ENCODE peak calls at places on chromosomes 11 and 22, in seven cellular contexts. J, X, O, H, Y, N and Q are unnamed samples.

GRCh38 chr22:47787501-47788227 is 1025.2 kb downstream of the TBC1D22A start:
- DNase-seq in J (no peak), X (no peak), O (no peak), H (no peak), Y (no peak), N (peak; percentile 74), Q (no peak)

GRCh38 chr11:71144736-71145135 is 107.6 kb downstream of the SHANK2 start:
- DNase-seq in J (no peak), X (no peak), O (no peak), H (no peak), Y (no peak), N (no peak), Q (no peak)

GRCh38 chr11:46373787-46374740 is 7.4 kb upstream of the MDK start:
- DNase-seq in J (no peak), X (no peak), O (no peak), H (no peak), Y (no peak), N (no peak), Q (no peak)

GRCh38 chr11:67504950-67505561 is at the start of gene PITPNM1:
- DNase-seq in J (no peak), X (no peak), O (peak; percentile 79), H (no peak), Y (peak; percentile 75), N (no peak), Q (no peak)

GRCh38 chr11:68261006-68261405 is 10.8 kb downstream of the C11orf24 start:
- DNase-seq in J (no peak), X (no peak), O (no peak), H (no peak), Y (no peak), N (no peak), Q (no peak)

GRCh38 chr11:95081412-95081811 is 8.2 kb upstream of the ENDOD1 start:
- DNase-seq in J (no peak), X (no peak), O (no peak), H (no peak), Y (peak; percentile 24), N (no peak), Q (no peak)

GRCh38 chr22:43442386-43443060 is 30.7 kb downstream of the MPPED1 start:
- DNase-seq in J (no peak), X (no peak), O (no peak), H (no peak), Y (no peak), N (no peak), Q (no peak)

GRCh38 chr11:64161037-64161436 is 4.9 kb downstream of the MACROD1 start:
- DNase-seq in J (no peak), X (no peak), O (no peak), H (no peak), Y (no peak), N (no peak), Q (no peak)

GRCh38 chr11:45060707-45061106 is 85.7 kb upstream of the PRDM11 start:
- DNase-seq in J (no peak), X (no peak), O (no peak), H (no peak), Y (no peak), N (no peak), Q (no peak)

GRCh38 chr22:46390652-46391301 is 55.3 kb downstream of the TRMU start:
- DNase-seq in J (no peak), X (no peak), O (peak; percentile 75), H (no peak), Y (no peak), N (no peak), Q (no peak)

GRCh38 chr11:76237914-76238313 is 31.6 kb upstream of the WNT11 start:
- DNase-seq in J (no peak), X (peak; percentile 48), O (no peak), H (no peak), Y (peak; percentile 85), N (no peak), Q (no peak)

GRCh38 chr11:61021661-61022212 is 50.3 kb downstream of the CD6 start:
- DNase-seq in J (no peak), X (no peak), O (peak; percentile 91), H (no peak), Y (peak; percentile 90), N (no peak), Q (no peak)

GRCh38 chr11:1827095-1827797 is 7.5 kb upstream of the SYT8 start:
- DNase-seq in J (no peak), X (no peak), O (peak; percentile 90), H (peak; percentile 8), Y (no peak), N (no peak), Q (no peak)

GRCh38 chr11:46207270-46207669 is 70.2 kb upstream of the CREB3L1 start:
- DNase-seq in J (no peak), X (no peak), O (no peak), H (no peak), Y (no peak), N (no peak), Q (no peak)

GRCh38 chr11:131179867-131180266 is 190.5 kb upstream of the NTM start:
- DNase-seq in J (peak; percentile 52), X (no peak), O (no peak), H (no peak), Y (peak; percentile 34), N (no peak), Q (no peak)

GRCh38 chr11:22657101-22657694 is 9.2 kb upstream of the GAS2 start:
- DNase-seq in J (no peak), X (no peak), O (no peak), H (no peak), Y (peak; percentile 35), N (no peak), Q (no peak)

GRCh38 chr22:42929838-42930155 is 72.7 kb upstream of the ARFGAP3 start:
- DNase-seq in J (no peak), X (no peak), O (no peak), H (no peak), Y (no peak), N (no peak), Q (no peak)

GRCh38 chr22:38067028-38067415 is 9.8 kb downstream of the PICK1 start:
- DNase-seq in J (no peak), X (no peak), O (no peak), H (no peak), Y (no peak), N (no peak), Q (no peak)

GRCh38 chr11:124605719-124606118 is 5.5 kb upstream of the PANX3 start:
- DNase-seq in J (no peak), X (no peak), O (no peak), H (no peak), Y (no peak), N (no peak), Q (no peak)

GRCh38 chr22:17198188-17199130 is 20.8 kb downstream of the ADA2 start:
- DNase-seq in J (no peak), X (no peak), O (no peak), H (no peak), Y (peak; percentile 98), N (no peak), Q (no peak)

GRCh38 chr11:8389034-8389996 is 125.6 kb upstream of the LMO1 start:
- DNase-seq in J (no peak), X (no peak), O (peak; percentile 42), H (no peak), Y (peak; percentile 17), N (no peak), Q (no peak)

DNA sequence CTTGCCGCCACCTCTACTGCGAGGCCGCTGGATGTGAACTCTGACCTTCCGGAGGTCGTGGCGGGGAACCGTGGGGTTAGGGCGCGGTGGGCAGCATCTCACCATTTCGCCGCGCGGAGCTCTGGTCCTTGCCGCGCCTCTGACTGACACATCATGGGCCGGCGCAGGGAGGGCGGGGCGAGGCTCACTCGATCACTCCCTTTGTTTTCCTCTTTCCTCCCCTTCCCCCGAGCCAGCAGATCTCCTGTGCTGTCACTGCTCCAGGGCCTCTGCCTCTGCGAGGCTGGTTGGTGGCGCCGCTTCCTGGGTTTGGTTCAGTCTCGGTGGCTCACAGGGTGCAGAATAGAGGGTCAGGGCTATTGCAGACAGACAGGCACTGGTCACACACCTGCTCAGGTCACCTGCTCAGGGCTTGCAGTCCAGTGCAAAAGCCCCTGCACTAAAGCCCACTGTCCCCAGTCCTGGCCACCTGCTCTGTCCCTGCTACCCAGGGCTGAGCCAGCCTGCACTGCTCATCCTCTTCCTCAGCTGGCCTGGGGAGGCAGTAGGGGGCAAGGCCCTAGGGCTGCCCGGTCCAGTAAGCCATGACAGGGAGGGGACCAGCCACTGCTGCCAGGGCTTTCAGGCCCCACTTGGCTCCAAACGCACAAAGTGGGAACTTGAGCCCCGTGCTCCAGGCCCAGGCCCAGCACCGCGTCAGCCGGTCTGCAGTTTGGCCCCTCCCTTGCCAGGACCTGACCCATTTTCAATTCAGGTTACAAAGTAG is 36.2 kb downstream of the PISD start:
- DNase-seq in J (no peak), X (no peak), O (peak; percentile 62), H (no peak), Y (peak; percentile 95), N (no peak), Q (no peak)
- TF ChIP-seq POLR2AphosphoS5 in J (no peak), X (no peak), O (no peak), H (no peak), Y (no peak), N (peak; percentile 16), Q (no peak)

GRCh38 chr22:40300884-40301672 is 45.2 kb upstream of the ADSL start:
- DNase-seq in J (no peak), X (no peak), O (no peak), H (no peak), Y (no peak), N (no peak), Q (peak; percentile 30)
- TF ChIP-seq POLR2AphosphoS5 in J (no peak), X (no peak), O (no peak), H (no peak), Y (no peak), N (no peak), Q (no peak)

DNA sequence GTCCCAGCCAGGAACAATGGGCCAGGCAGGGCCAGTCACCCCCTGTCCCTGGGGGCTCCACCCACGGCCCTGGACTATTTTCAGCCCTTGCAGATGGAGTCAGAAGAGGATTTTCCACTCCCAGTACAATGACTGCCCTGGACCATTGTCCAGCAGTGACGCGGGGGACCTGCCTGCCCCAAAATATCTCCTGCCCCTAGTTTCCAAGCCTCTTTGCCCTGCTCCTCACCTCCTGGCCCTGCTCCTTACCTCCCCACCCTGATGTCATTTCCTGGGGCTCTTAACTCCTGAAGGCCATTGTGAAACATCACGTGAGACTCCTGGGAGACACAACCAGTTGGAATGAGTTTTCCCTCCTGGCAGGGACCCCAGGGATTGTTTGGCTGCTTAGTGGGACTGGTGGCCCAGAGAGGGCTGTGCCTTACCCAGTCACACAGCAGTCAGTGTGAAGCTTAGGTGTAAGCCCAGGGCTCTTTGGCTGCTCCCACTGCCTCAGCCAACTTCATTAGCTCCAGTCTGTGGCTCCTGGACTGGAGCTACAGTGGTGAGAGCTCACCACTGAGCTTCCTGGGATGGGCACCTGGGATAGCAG is 22.2 kb downstream of the P2RY2 start:
- DNase-seq in J (no peak), X (no peak), O (no peak), H (no peak), Y (no peak), N (no peak), Q (no peak)
- TF ChIP-seq POLR2AphosphoS5 in J (no peak), X (no peak), O (no peak), H (no peak), Y (no peak), N (peak; percentile 21), Q (no peak)

DNA sequence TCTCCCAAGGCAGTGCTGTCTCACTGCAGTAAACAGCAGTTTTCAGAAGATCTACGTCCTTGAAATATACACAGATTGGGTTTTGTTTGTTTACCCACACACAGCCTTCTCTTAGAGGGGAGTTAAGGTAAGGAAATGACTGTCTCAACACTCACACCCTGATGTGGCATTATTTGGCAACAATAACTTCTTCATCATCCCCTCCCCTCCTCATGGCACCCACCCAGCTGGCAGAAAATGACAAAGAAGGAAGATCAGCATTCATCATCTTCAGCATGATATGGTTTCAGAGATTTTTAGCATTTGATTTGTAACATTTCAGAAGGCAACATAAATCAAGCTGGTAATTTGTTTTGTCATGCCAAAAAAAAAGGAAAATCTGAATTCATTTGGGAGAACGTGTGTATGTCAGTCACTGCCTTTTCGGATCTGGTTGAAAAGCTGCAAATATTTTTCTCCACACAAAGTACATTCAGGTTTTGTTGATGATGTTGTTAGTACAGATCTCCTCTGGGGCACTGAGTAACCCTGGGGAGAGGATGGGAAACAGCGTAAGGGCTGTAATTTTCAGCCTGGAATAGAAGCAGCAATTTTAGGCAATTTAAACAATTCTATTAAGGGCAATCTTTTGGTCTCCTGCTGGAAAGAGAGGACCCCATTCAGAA is 132.6 kb downstream of the COMMD9 start:
- DNase-seq in J (no peak), X (no peak), O (no peak), H (no peak), Y (no peak), N (no peak), Q (no peak)
- TF ChIP-seq POLR2AphosphoS5 in J (no peak), X (no peak), O (no peak), H (no peak), Y (no peak), N (no peak), Q (no peak)